ENCODE peak calls at places on chromosomes 1 and 21, in nine cellular contexts. T is mesendoderm; B is foreskin fibroblast; W is GM04503; X is Calu3; U is H7; N is activated T-cell treated with anti-CD3 and anti-CD28 coated beads, Interleukin-2, amount 50 U/mL, for 72 hours; V is NCI-H1105 treated with DMSO at 0.1 percent for 48 hours; Y is Right ventricle myocardium superior. Q is an unnamed sample.

GRCh38 chr1:149845416-149845815 is 54.0 kb upstream of the BOLA1 start:
- DNase-seq in Y (no peak), X (no peak), T (peak), U (peak), W (no peak), N (no peak), B (no peak), V (no peak), Q (no peak)

GRCh38 chr1:6991271-6991670 is 206.0 kb downstream of the CAMTA1 start:
- DNase-seq in T (no peak), V (no peak), N (no peak), B (peak), U (no peak), W (peak), Y (no peak), X (no peak), Q (no peak)

GRCh38 chr1:42934111-42934510 is 24.6 kb downstream of the SLC2A1 start:
- DNase-seq in U (peak), W (no peak), N (no peak), X (no peak), T (no peak), V (no peak), Y (no peak), B (no peak), Q (peak)

GRCh38 chr1:108512239-108513071 is 47.4 kb upstream of the EEIG2 start:
- DNase-seq in U (no peak), N (no peak), X (no peak), Y (no peak), B (peak), T (peak), W (no peak), V (peak), Q (no peak)

GRCh38 chr1:247401310-247402098 is 14.5 kb upstream of the NLRP3 start:
- DNase-seq in W (no peak), T (no peak), B (no peak), V (peak), U (no peak), X (no peak), Y (no peak), N (no peak), Q (no peak)

GRCh38 chr1:48776400-48777218 is at the start of gene BEND5:
- DNase-seq in W (no peak), U (peak), B (no peak), N (peak), X (peak), Y (peak), V (peak), T (peak), Q (peak)

GRCh38 chr1:223556414-223557124 is 108.9 kb downstream of the CAPN8 start:
- DNase-seq in W (no peak), T (peak), B (peak), N (peak), U (peak), X (peak), V (no peak), Y (peak), Q (peak)

GRCh38 chr21:46264690-46265144 is 20.7 kb downstream of the MCM3AP start:
- DNase-seq in B (no peak), X (no peak), U (peak), T (no peak), W (no peak), V (no peak), N (no peak), Y (no peak), Q (no peak)

GRCh38 chr1:1217621-1218523 is 3.9 kb upstream of the TNFRSF4 start:
- DNase-seq in X (no peak), N (peak), Y (no peak), B (no peak), T (peak), U (no peak), V (no peak), W (no peak), Q (no peak)

GRCh38 chr1:46587072-46587471 is 17.0 kb downstream of the MKNK1 start:
- DNase-seq in T (no peak), X (no peak), V (no peak), U (no peak), Y (peak), N (no peak), B (no peak), W (no peak), Q (no peak)

GRCh38 chr21:14985306-14985705 is 79.5 kb downstream of the NRIP1 start:
- DNase-seq in V (no peak), U (no peak), X (no peak), W (no peak), N (no peak), Y (no peak), T (no peak), B (no peak), Q (no peak)

GRCh38 chr1:114458208-114458777 is 52.7 kb downstream of the TRIM33 start:
- DNase-seq in T (no peak), X (peak), B (peak), U (no peak), V (no peak), W (no peak), Y (no peak), N (peak), Q (no peak)

GRCh38 chr21:33373451-33373850 is 29.8 kb upstream of the IFNGR2 start:
- DNase-seq in N (no peak), U (no peak), T (peak), V (no peak), B (no peak), W (no peak), Y (no peak), X (no peak), Q (no peak)

GRCh38 chr1:235650341-235651169 is 971 bp upstream of the GNG4 start:
- DNase-seq in W (no peak), N (peak), V (peak), T (peak), U (peak), B (no peak), Y (peak), X (peak), Q (no peak)

GRCh38 chr1:151579436-151580225 is 32.2 kb upstream of the SNX27 start:
- DNase-seq in N (no peak), T (no peak), B (peak), X (no peak), U (no peak), Y (no peak), W (no peak), V (no peak), Q (no peak)

GRCh38 chr1:49906365-49906764 is 117.4 kb downstream of the AGBL4 start:
- DNase-seq in U (no peak), X (no peak), W (no peak), N (no peak), Y (no peak), B (no peak), T (no peak), V (no peak), Q (no peak)

GRCh38 chr1:180948357-180948756 is 35.7 kb downstream of the KIAA1614 start:
- DNase-seq in V (no peak), U (peak), N (no peak), T (no peak), X (no peak), W (no peak), Y (peak), B (no peak), Q (no peak)

Q was measured in aorta.